ENCODE peak calls at places on chromosome 22, in nine cellular contexts. One of them, this sample, is unnamed.

GRCh38 chr22:17086301-17086700 is 1.5 kb downstream of the IL17RA start:
- DNase-seq in upper lobe of left lung: no peak
- DNase-seq in endothelial cell of umbilical vein: no peak
- DNase-seq in stomach: no peak
- DNase-seq in spleen: no peak
- DNase-seq in lower leg skin: no peak
- DNase-seq in NB4: peak
- DNase-seq in HepG2: no peak
- DNase-seq in prostate gland: no peak
- DNase-seq in this sample: no peak

GRCh38 chr22:48842583-48842945 is 985.1 kb downstream of the BRD1 start:
- DNase-seq in endothelial cell of umbilical vein: no peak
- DNase-seq in upper lobe of left lung: no peak
- DNase-seq in prostate gland: no peak
- DNase-seq in lower leg skin: no peak
- DNase-seq in spleen: peak
- DNase-seq in HepG2: no peak
- DNase-seq in stomach: no peak
- DNase-seq in NB4: no peak
- DNase-seq in this sample: no peak

GRCh38 chr22:39039306-39040126 is 1.1 kb upstream of the APOBEC3F start:
- DNase-seq in prostate gland: no peak
- DNase-seq in lower leg skin: no peak
- DNase-seq in endothelial cell of umbilical vein: no peak
- DNase-seq in NB4: no peak
- DNase-seq in HepG2: no peak
- DNase-seq in spleen: no peak
- DNase-seq in stomach: no peak
- DNase-seq in upper lobe of left lung: no peak
- DNase-seq in this sample: no peak

GRCh38 chr22:17368727-17369552 is at the start of gene CECR2:
- DNase-seq in stomach: no peak
- DNase-seq in lower leg skin: no peak
- DNase-seq in upper lobe of left lung: peak
- DNase-seq in endothelial cell of umbilical vein: no peak
- DNase-seq in NB4: peak
- DNase-seq in prostate gland: no peak
- DNase-seq in HepG2: no peak
- DNase-seq in spleen: peak
- DNase-seq in this sample: peak

GRCh38 chr22:22882033-22882717 is 5.4 kb upstream of the IGLL5 start:
- DNase-seq in upper lobe of left lung: no peak
- DNase-seq in endothelial cell of umbilical vein: no peak
- DNase-seq in prostate gland: no peak
- DNase-seq in lower leg skin: no peak
- DNase-seq in spleen: no peak
- DNase-seq in HepG2: no peak
- DNase-seq in stomach: no peak
- DNase-seq in NB4: peak
- DNase-seq in this sample: no peak

GRCh38 chr22:38696606-38697005 is 4.1 kb downstream of the JOSD1 start:
- DNase-seq in NB4: peak
- DNase-seq in HepG2: peak
- DNase-seq in lower leg skin: no peak
- DNase-seq in upper lobe of left lung: no peak
- DNase-seq in prostate gland: no peak
- DNase-seq in spleen: no peak
- DNase-seq in endothelial cell of umbilical vein: peak
- DNase-seq in stomach: no peak
- DNase-seq in this sample: no peak

GRCh38 chr22:25704701-25705100 is 37.3 kb upstream of the MYO18B start:
- DNase-seq in lower leg skin: no peak
- DNase-seq in endothelial cell of umbilical vein: no peak
- DNase-seq in HepG2: no peak
- DNase-seq in NB4: no peak
- DNase-seq in upper lobe of left lung: no peak
- DNase-seq in stomach: no peak
- DNase-seq in prostate gland: no peak
- DNase-seq in spleen: no peak
- DNase-seq in this sample: no peak

GRCh38 chr22:48651981-48652538 is 1175.6 kb downstream of the BRD1 start:
- DNase-seq in spleen: no peak
- DNase-seq in endothelial cell of umbilical vein: no peak
- DNase-seq in stomach: no peak
- DNase-seq in prostate gland: no peak
- DNase-seq in NB4: no peak
- DNase-seq in lower leg skin: no peak
- DNase-seq in HepG2: no peak
- DNase-seq in upper lobe of left lung: peak
- DNase-seq in this sample: no peak

GRCh38 chr22:24875862-24876506 is 70.0 kb downstream of the SGSM1 start:
- DNase-seq in NB4: peak
- DNase-seq in HepG2: no peak
- DNase-seq in spleen: no peak
- DNase-seq in endothelial cell of umbilical vein: peak
- DNase-seq in upper lobe of left lung: no peak
- DNase-seq in lower leg skin: no peak
- DNase-seq in prostate gland: no peak
- DNase-seq in stomach: no peak
- DNase-seq in this sample: no peak

GRCh38 chr22:27237342-27237741 is 564.2 kb downstream of the MN1 start:
- DNase-seq in prostate gland: no peak
- DNase-seq in NB4: no peak
- DNase-seq in spleen: no peak
- DNase-seq in stomach: no peak
- DNase-seq in HepG2: no peak
- DNase-seq in endothelial cell of umbilical vein: peak
- DNase-seq in lower leg skin: no peak
- DNase-seq in upper lobe of left lung: no peak
- DNase-seq in this sample: no peak

GRCh38 chr22:18028817-18029527 is 4.6 kb upstream of the MICAL3 start:
- DNase-seq in HepG2: no peak
- DNase-seq in endothelial cell of umbilical vein: no peak
- DNase-seq in spleen: peak
- DNase-seq in stomach: no peak
- DNase-seq in lower leg skin: no peak
- DNase-seq in upper lobe of left lung: no peak
- DNase-seq in prostate gland: peak
- DNase-seq in NB4: no peak
- DNase-seq in this sample: no peak

GRCh38 chr22:47334596-47334995 is 572.1 kb downstream of the TBC1D22A start:
- DNase-seq in HepG2: no peak
- DNase-seq in endothelial cell of umbilical vein: no peak
- DNase-seq in stomach: no peak
- DNase-seq in spleen: no peak
- DNase-seq in NB4: no peak
- DNase-seq in prostate gland: no peak
- DNase-seq in lower leg skin: no peak
- DNase-seq in upper lobe of left lung: no peak
- DNase-seq in this sample: no peak

GRCh38 chr22:40463017-40463631 is 92.7 kb downstream of the SGSM3 start:
- DNase-seq in upper lobe of left lung: no peak
- DNase-seq in HepG2: no peak
- DNase-seq in prostate gland: no peak
- DNase-seq in lower leg skin: no peak
- DNase-seq in NB4: peak
- DNase-seq in spleen: peak
- DNase-seq in endothelial cell of umbilical vein: no peak
- DNase-seq in stomach: no peak
- DNase-seq in this sample: no peak

GRCh38 chr22:22770881-22771280 is 116.7 kb upstream of the IGLL5 start:
- DNase-seq in prostate gland: no peak
- DNase-seq in upper lobe of left lung: no peak
- DNase-seq in lower leg skin: no peak
- DNase-seq in stomach: no peak
- DNase-seq in NB4: no peak
- DNase-seq in endothelial cell of umbilical vein: no peak
- DNase-seq in spleen: no peak
- DNase-seq in HepG2: no peak
- DNase-seq in this sample: no peak

GRCh38 chr22:26568207-26568706 is 21.7 kb downstream of the TPST2 start:
- DNase-seq in prostate gland: peak
- DNase-seq in endothelial cell of umbilical vein: peak
- DNase-seq in stomach: no peak
- DNase-seq in NB4: peak
- DNase-seq in spleen: no peak
- DNase-seq in upper lobe of left lung: no peak
- DNase-seq in lower leg skin: peak
- DNase-seq in HepG2: no peak
- DNase-seq in this sample: no peak

GRCh38 chr22:21623402-21623970 is 6.3 kb downstream of the YDJC start:
- DNase-seq in upper lobe of left lung: no peak
- DNase-seq in spleen: no peak
- DNase-seq in NB4: no peak
- DNase-seq in prostate gland: no peak
- DNase-seq in lower leg skin: no peak
- DNase-seq in endothelial cell of umbilical vein: no peak
- DNase-seq in HepG2: no peak
- DNase-seq in stomach: no peak
- DNase-seq in this sample: no peak
- TF ChIP-seq POLR2A in upper lobe of left lung: no peak
- TF ChIP-seq POLR2A in spleen: no peak
- TF ChIP-seq POLR2A in NB4: no peak
- TF ChIP-seq POLR2A in prostate gland: no peak
- TF ChIP-seq POLR2A in lower leg skin: no peak
- TF ChIP-seq POLR2A in endothelial cell of umbilical vein: no peak
- TF ChIP-seq POLR2A in HepG2: no peak
- TF ChIP-seq POLR2A in stomach: no peak
- TF ChIP-seq POLR2A in this sample: no peak

DNA sequence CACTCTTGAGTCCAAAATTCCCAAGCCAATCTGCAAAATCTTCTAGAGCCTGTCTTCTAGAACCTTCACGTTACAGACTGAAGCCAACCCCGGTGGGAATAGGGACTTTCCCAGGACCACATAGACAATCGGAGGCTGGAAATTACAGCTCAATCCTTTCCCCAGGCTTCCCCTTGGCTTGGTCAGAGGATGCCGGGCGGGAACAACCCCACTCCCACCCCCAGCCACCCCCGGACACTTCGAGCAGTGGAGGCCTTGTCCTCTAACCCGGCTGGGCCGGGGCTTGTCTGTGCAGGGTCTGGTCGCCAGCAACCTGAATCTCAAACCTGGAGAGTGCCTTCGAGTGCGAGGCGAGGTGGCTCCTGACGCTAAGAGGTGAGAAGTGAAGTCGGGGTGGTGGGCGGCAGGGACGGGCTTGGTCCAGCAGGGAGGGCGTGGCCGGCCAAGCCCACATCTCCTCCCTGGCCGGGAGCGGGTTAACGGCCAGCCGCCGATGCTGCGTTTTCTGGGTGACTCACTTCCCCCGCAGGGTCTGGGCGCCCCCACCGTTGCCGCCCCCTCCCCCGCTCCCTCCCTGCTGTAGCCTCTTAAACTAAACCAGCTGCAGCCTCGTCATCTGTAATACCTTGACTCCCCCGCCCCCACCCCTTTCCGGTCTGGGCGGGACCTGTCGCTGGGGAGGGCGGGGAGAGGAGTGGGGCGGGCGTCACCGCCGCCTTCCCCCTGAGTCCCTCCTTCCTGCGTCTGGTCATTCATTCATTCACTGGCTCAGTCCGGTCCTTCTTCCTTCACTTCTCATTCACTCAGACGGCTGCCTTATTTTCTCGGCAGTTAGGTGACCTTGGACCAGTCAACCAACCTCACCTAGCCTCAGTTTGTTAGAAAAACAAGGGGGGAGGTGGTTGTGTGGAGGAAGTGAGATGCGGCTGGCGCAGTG is 1.5 kb downstream of the LGALS1 start:
- DNase-seq in lower leg skin: peak
- DNase-seq in prostate gland: peak
- DNase-seq in HepG2: peak
- DNase-seq in endothelial cell of umbilical vein: peak
- DNase-seq in stomach: peak
- DNase-seq in upper lobe of left lung: peak
- DNase-seq in NB4: peak
- DNase-seq in spleen: peak
- DNase-seq in this sample: peak
- TF ChIP-seq POLR2A in lower leg skin: no peak
- TF ChIP-seq POLR2A in prostate gland: peak
- TF ChIP-seq POLR2A in HepG2: no peak
- TF ChIP-seq POLR2A in endothelial cell of umbilical vein: peak
- TF ChIP-seq POLR2A in stomach: no peak
- TF ChIP-seq POLR2A in upper lobe of left lung: peak
- TF ChIP-seq POLR2A in NB4: peak
- TF ChIP-seq POLR2A in spleen: no peak
- TF ChIP-seq POLR2A in this sample: no peak

DNA sequence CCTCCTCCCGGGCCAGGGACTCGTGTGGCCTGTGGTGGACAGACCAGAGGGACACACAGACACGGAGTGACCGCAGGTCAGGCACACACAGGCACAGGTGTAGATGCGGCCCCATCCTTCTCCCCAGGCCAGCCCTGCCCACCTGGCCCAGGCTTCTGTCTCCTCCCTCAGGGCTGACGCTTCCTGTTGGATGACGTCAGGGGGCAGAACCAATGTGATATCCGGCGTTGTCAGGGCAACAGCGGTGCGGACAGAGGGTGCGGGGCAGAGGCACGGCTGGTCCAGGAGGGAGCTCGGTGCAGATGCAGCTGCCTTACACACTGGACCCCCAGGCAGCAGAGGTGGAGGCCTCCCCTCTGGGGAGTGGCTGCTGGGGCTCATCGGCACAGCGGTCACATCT is 2.9 kb upstream of the TUBGCP6 start:
- DNase-seq in spleen: no peak
- DNase-seq in endothelial cell of umbilical vein: peak
- DNase-seq in HepG2: no peak
- DNase-seq in lower leg skin: no peak
- DNase-seq in upper lobe of left lung: peak
- DNase-seq in stomach: peak
- DNase-seq in NB4: no peak
- DNase-seq in prostate gland: no peak
- DNase-seq in this sample: no peak
- TF ChIP-seq POLR2A in spleen: no peak
- TF ChIP-seq POLR2A in endothelial cell of umbilical vein: no peak
- TF ChIP-seq POLR2A in HepG2: no peak
- TF ChIP-seq POLR2A in lower leg skin: no peak
- TF ChIP-seq POLR2A in upper lobe of left lung: no peak
- TF ChIP-seq POLR2A in stomach: no peak
- TF ChIP-seq POLR2A in NB4: no peak
- TF ChIP-seq POLR2A in prostate gland: no peak
- TF ChIP-seq POLR2A in this sample: no peak

DNA sequence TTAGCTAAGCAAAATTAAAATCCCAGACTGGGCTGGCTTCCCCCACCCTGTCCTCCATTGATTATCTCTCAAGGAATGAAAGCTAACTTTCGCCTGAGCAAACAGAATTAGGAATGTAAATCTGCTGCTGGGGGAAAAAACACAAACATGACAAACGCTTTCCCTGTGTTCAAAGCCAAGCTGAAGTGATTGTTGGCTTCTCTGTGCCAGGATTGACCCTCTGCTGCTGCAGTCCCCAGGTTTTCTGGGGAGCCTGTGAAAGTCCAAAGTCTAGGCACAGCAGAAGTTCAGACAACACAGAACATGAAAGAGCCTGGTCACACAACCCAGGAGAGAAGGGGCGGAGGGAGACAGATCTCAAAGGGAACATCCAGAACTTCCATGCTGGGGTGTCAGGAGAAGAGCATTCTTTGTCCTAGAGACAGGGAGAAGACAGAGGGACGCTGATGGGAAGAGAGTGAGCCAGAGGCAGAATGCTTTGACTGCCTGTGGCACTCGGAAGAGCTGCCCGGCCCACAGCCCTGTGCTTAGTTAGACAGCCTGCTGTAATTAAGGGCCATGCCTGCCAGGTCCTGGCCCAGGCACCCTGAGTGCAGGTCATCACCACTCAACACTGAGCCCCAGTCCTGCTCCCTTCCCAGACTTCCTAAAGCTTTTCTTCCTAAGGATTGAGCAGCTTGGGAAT is 6.9 kb downstream of the PATZ1 start:
- DNase-seq in endothelial cell of umbilical vein: no peak
- DNase-seq in lower leg skin: no peak
- DNase-seq in prostate gland: no peak
- DNase-seq in HepG2: peak
- DNase-seq in stomach: no peak
- DNase-seq in spleen: no peak
- DNase-seq in NB4: no peak
- DNase-seq in upper lobe of left lung: no peak
- DNase-seq in this sample: no peak
- TF ChIP-seq POLR2A in endothelial cell of umbilical vein: no peak
- TF ChIP-seq POLR2A in lower leg skin: no peak
- TF ChIP-seq POLR2A in prostate gland: no peak
- TF ChIP-seq POLR2A in HepG2: peak
- TF ChIP-seq POLR2A in stomach: no peak
- TF ChIP-seq POLR2A in spleen: no peak
- TF ChIP-seq POLR2A in NB4: no peak
- TF ChIP-seq POLR2A in upper lobe of left lung: no peak
- TF ChIP-seq POLR2A in this sample: no peak